ENCODE peak calls at places on chromosomes 16 and 17, in nine cellular contexts. C is stomach; U is ovary; R is A549; Z is CD4-positive, alpha-beta memory T cell; N is hepatocyte; Y is gastrocnemius medialis; K is mesendoderm; A is uterus. G is an unnamed sample. For H3K4me1, the result is how much of the 10 kb centered on the place peaks cover.

GRCh38 chr17:29592850-29593545 is at the start of gene ANKRD13B:
- DNase-seq in Y (no peak), U (peak), Z (no peak), A (peak), C (no peak), R (peak), K (no peak), N (peak), G (no peak)

GRCh38 chr17:59383893-59384292 is 52.4 kb downstream of the YPEL2 start:
- DNase-seq in A (no peak), N (no peak), Z (no peak), Y (no peak), K (no peak), C (no peak), R (no peak), U (no peak), G (no peak)

GRCh38 chr17:53722407-53722806 is 100.3 kb upstream of the KIF2B start:
- DNase-seq in A (no peak), C (no peak), N (peak), K (peak), Z (no peak), R (peak), U (no peak), Y (no peak), G (no peak)

GRCh38 chr17:63966646-63967265 is 6.0 kb downstream of the SCN4A start:
- DNase-seq in U (no peak), C (no peak), R (no peak), N (no peak), Y (no peak), K (no peak), A (no peak), Z (peak), G (no peak)

GRCh38 chr17:40124279-40125141 is 2.7 kb downstream of the MSL1 start:
- DNase-seq in K (peak), C (no peak), Y (no peak), A (no peak), Z (no peak), U (no peak), R (peak), N (no peak), G (no peak)

GRCh38 chr16:79767597-79768280 is 167.2 kb upstream of the MAF start:
- DNase-seq in A (peak), U (no peak), K (peak), Z (no peak), R (peak), N (peak), C (peak), Y (no peak), G (no peak)

GRCh38 chr17:80279895-80280294 is 19.2 kb downstream of the RNF213 start:
- DNase-seq in A (peak), Z (no peak), U (peak), C (no peak), R (no peak), N (peak), Y (no peak), K (no peak), G (no peak)

GRCh38 chr17:43734376-43734775 is 24.2 kb downstream of the SOST start:
- DNase-seq in U (no peak), R (no peak), C (no peak), A (no peak), K (no peak), Y (no peak), N (no peak), Z (no peak), G (no peak)

GRCh38 chr17:59361916-59362810 is 30.7 kb downstream of the YPEL2 start:
- DNase-seq in A (no peak), R (no peak), C (no peak), N (no peak), U (no peak), K (no peak), Z (peak), Y (no peak), G (no peak)

GRCh38 chr17:21419299-21420239 is 43.4 kb downstream of the KCNJ12 start:
- DNase-seq in Y (no peak), A (no peak), Z (peak), N (no peak), R (no peak), C (no peak), K (peak), U (no peak), G (no peak)

GRCh38 chr17:64202683-64203430 is 60.2 kb downstream of the TEX2 start:
- DNase-seq in Y (peak), A (no peak), K (peak), Z (no peak), C (no peak), N (no peak), R (no peak), U (no peak), G (no peak)

GRCh38 chr17:39863918-39864746 is at the start of gene IKZF3:
- DNase-seq in Y (no peak), R (peak), K (peak), U (peak), Z (peak), N (peak), A (peak), C (peak), G (peak)

GRCh38 chr17:77382966-77383612 is 242.3 kb downstream of the SEC14L1 start:
- DNase-seq in Z (no peak), N (no peak), Y (no peak), K (peak), U (peak), R (no peak), A (no peak), C (no peak), G (no peak)

GRCh38 chr16:65068151-65068740 is 53.6 kb downstream of the CDH11 start:
- DNase-seq in Y (peak), Z (no peak), A (no peak), C (no peak), U (no peak), N (no peak), R (no peak), K (peak), G (no peak)

GRCh38 chr17:13671771-13672170 is 70.0 kb upstream of the HS3ST3A1 start:
- DNase-seq in Z (no peak), U (no peak), R (no peak), Y (no peak), N (no peak), C (no peak), A (no peak), K (peak), G (no peak)

GRCh38 chr16:610513-611381 is 20.0 kb upstream of the WFIKKN1 start:
- DNase-seq in K (peak), Y (no peak), C (peak), U (peak), N (peak), Z (peak), R (no peak), A (no peak), G (peak)

GRCh38 chr16:67897231-67897630 is 4.2 kb downstream of the PSKH1 start:
- DNase-seq in Z (no peak), N (no peak), Y (no peak), U (no peak), R (no peak), A (no peak), K (no peak), C (no peak), G (no peak)

GRCh38 chr17:36152639-36153120 is 23.8 kb downstream of the TBC1D3B start:
- DNase-seq in A (no peak), U (no peak), C (no peak), N (no peak), K (no peak), R (peak), Z (no peak), Y (no peak), G (no peak)

GRCh38 chr17:49180303-49180702 is 30.1 kb downstream of the GNGT2 start:
- DNase-seq in C (peak), Z (peak), U (peak), R (peak), K (peak), Y (peak), A (peak), N (peak), G (peak)

GRCh38 chr17:56737741-56738161 is 96.0 kb downstream of the C17orf67 start:
- DNase-seq in Y (no peak), R (no peak), U (peak), N (peak), K (peak), A (no peak), Z (no peak), C (peak), G (no peak)

GRCh38 chr16:81891734-81892364 is 112.8 kb downstream of the PLCG2 start:
- DNase-seq in C (no peak), Z (no peak), Y (no peak), N (no peak), K (no peak), U (no peak), A (no peak), R (no peak), G (no peak)

GRCh38 chr17:29251969-29252866 is 5.6 kb downstream of the CRYBA1 start:
- DNase-seq in U (no peak), A (no peak), Y (no peak), K (peak), C (no peak), N (peak), Z (no peak), R (peak), G (no peak)

GRCh38 chr16:1027416-1027815 is 45.1 kb upstream of the SSTR5 start:
- DNase-seq in A (no peak), Y (no peak), R (no peak), U (no peak), Z (no peak), C (no peak), K (no peak), N (no peak), G (no peak)

GRCh38 chr16:52090080-52090479 is 456.9 kb downstream of the TOX3 start:
- DNase-seq in N (no peak), K (no peak), A (no peak), Z (no peak), U (no peak), C (no peak), Y (no peak), R (no peak), G (no peak)

GRCh38 chr16:66366433-66367299 is at the start of gene CDH5:
- DNase-seq in A (peak), U (peak), Z (no peak), C (no peak), N (no peak), K (no peak), R (no peak), Y (peak), G (peak)

GRCh38 chr17:19647697-19648474 is 665 bp upstream of the ALDH3A2 start:
- DNase-seq in N (peak), U (peak), Z (no peak), A (peak), R (peak), Y (peak), K (peak), C (peak), G (peak)

GRCh38 chr17:70875729-70876344 is 706.5 kb downstream of the KCNJ2 start:
- DNase-seq in Z (no peak), Y (no peak), N (no peak), C (no peak), R (no peak), A (no peak), K (peak), U (no peak), G (no peak)

GRCh38 chr17:76139801-76140660 is 1.0 kb downstream of the FOXJ1 start:
- DNase-seq in Z (peak), N (peak), A (no peak), C (no peak), R (no peak), Y (no peak), K (peak), U (no peak), G (peak)

GRCh38 chr17:41421116-41421515 is 3.3 kb downstream of the KRT37 start:
- DNase-seq in A (peak), K (no peak), R (no peak), C (no peak), Y (no peak), N (peak), U (no peak), Z (no peak), G (no peak)

GRCh38 chr16:4101421-4102275 is 14.6 kb downstream of the ADCY9 start:
- DNase-seq in N (no peak), A (no peak), Z (no peak), C (peak), U (no peak), K (no peak), Y (peak), R (no peak), G (no peak)

GRCh38 chr17:30921544-30922196 is at the start of gene ADAP2:
- DNase-seq in C (peak), Y (no peak), N (peak), K (peak), A (peak), U (peak), Z (no peak), R (peak), G (peak)

GRCh38 chr16:81641403-81642106 is 137.5 kb upstream of the PLCG2 start:
- DNase-seq in U (no peak), Y (no peak), R (no peak), Z (no peak), A (no peak), K (peak), N (no peak), C (no peak), G (no peak)

GRCh38 chr17:81859906-81860755 is at the start of gene P4HB:
- DNase-seq in Y (no peak), U (no peak), R (no peak), C (no peak), K (no peak), N (no peak), Z (no peak), A (peak), G (no peak)
- H3K4me1 ChIP-seq in Y (half or more), U (under half), R (under half), C (half or more), K (under half), N (under half), Z (under half), A (under half), G (under half)

GRCh38 chr16:30941600-30942420 is 7.1 kb upstream of the ORAI3 start:
- DNase-seq in N (peak), Z (peak), A (peak), R (peak), Y (peak), K (peak), C (peak), U (peak), G (peak)

GRCh38 chr16:30937692-30938091 is 11.2 kb upstream of the ORAI3 start:
- DNase-seq in Z (no peak), R (no peak), A (no peak), U (no peak), K (no peak), Y (no peak), N (no peak), C (no peak), G (no peak)

GRCh38 chr16:30946671-30947532 is 2.0 kb upstream of the ORAI3 start:
- DNase-seq in R (no peak), U (peak), C (no peak), Z (no peak), A (no peak), Y (no peak), K (no peak), N (no peak), G (no peak)

GRCh38 chr16:30944352-30944751 is 4.5 kb upstream of the ORAI3 start:
- DNase-seq in Y (no peak), U (no peak), R (no peak), A (no peak), Z (no peak), N (no peak), C (no peak), K (no peak), G (no peak)

DNA sequence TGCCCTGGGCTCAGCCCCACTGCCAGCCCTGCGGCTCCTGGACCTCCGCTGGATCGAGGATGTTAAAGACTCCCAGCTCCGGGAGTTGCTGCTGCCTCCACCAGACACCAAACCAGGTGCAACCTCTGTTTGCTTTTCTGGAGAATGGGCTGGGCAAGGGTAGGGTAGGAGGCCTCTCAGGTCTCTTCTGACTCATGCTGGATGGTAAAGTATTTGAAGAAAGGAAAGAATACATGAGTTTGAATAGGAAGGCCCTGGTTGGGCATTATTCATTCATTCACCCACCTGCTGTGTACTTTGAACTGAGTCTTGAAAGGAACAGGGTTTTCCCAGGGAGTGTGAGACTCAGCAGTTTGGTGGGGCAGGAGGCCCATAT is 6.5 kb upstream of the ORAI3 start:
- DNase-seq in Y (no peak), U (no peak), K (no peak), C (no peak), R (no peak), N (peak), A (no peak), Z (no peak), G (no peak)
- H3K4me1 ChIP-seq in Y (under half), U (under half), K (under half), C (under half), R (under half), N (under half), A (under half), Z (under half), G (under half)

GRCh38 chr16:3020604-3021448 is 658 bp downstream of the TNFRSF12A start:
- DNase-seq in K (peak), C (peak), Y (peak), U (peak), R (peak), N (peak), Z (peak), A (peak), G (peak)
- H3K4me1 ChIP-seq in K (under half), C (half or more), Y (half or more), U (under half), R (under half), N (under half), Z (half or more), A (under half), G (under half)

GRCh38 chr16:8866118-8866883 is 2.5 kb downstream of the CARHSP1 start:
- DNase-seq in A (peak), Z (no peak), R (no peak), Y (no peak), C (peak), N (peak), U (peak), K (peak), G (no peak)
- H3K4me1 ChIP-seq in A (under half), Z (half or more), R (half or more), Y (under half), C (half or more), N (half or more), U (under half), K (under half), G (under half)

GRCh38 chr17:17050346-17051345 is 8.4 kb downstream of the MPRIP start:
- DNase-seq in N (no peak), A (peak), Z (no peak), U (peak), K (no peak), C (peak), Y (no peak), R (no peak), G (no peak)
- H3K4me1 ChIP-seq in N (under half), A (under half), Z (half or more), U (under half), K (under half), C (half or more), Y (half or more), R (half or more), G (half or more)

DNA sequence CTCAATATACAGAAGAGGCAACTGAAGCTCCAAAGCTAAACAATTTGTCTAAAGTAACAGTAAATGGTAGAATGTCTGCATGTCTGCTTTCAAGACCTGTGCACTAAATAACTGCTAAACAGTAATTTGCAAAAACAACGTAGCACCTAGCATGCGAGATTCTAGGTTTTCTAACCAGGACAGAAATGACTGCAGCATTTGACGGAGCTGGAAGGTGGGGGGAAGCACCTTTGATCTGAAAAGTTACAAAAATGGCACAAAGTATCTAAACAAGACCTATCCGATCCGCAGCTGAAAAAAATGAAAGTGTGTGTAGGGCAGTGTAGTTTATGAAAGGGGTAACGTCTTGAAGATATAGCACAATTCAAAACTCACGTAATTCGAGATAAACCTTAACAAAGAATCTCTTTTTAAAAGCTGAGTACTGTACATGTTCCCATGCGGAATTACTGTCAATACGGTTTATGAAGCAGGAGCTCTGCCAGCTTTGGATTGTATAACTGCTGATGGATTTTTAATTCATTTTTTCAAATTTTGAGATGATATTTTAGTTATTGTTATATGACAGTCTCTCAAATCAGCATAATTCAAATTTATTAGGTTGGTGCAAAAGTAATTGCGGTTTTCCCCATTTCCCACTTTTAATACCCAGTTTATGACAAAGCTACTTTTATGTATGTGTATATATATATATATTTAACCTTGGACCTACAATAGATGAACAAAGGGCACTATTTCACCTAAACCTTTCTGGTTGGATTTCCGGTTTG is 1.1 kb upstream of the WIPI1 start:
- DNase-seq in K (no peak), C (no peak), R (no peak), Y (no peak), A (no peak), N (no peak), U (no peak), Z (no peak), G (no peak)
- H3K4me1 ChIP-seq in K (under half), C (half or more), R (under half), Y (half or more), A (under half), N (under half), U (under half), Z (half or more), G (under half)

GRCh38 chr16:56988161-56988947 is 1.0 kb upstream of the NLRC5 start:
- DNase-seq in K (no peak), Z (no peak), U (no peak), A (peak), C (no peak), N (no peak), R (no peak), Y (no peak), G (no peak)

GRCh38 chr16:56987692-56988091 is 1.7 kb upstream of the NLRC5 start:
- DNase-seq in U (no peak), N (no peak), K (no peak), Z (no peak), R (no peak), A (no peak), Y (no peak), C (no peak), G (no peak)

GRCh38 chr16:56990407-56991286 is 1.3 kb downstream of the NLRC5 start:
- DNase-seq in U (no peak), R (no peak), Y (no peak), N (no peak), Z (no peak), C (no peak), K (no peak), A (peak), G (no peak)

GRCh38 chr16:56988948-56989945 is at the start of gene NLRC5:
- DNase-seq in U (peak), R (peak), Z (peak), N (peak), C (peak), Y (peak), K (peak), A (peak), G (peak)

GRCh38 chr16:56989988-56990387 is 631 bp downstream of the NLRC5 start:
- DNase-seq in Y (no peak), K (no peak), Z (no peak), N (no peak), U (no peak), C (no peak), R (no peak), A (no peak), G (no peak)
- H3K4me1 ChIP-seq in Y (under half), K (under half), Z (half or more), N (under half), U (under half), C (half or more), R (under half), A (under half), G (under half)

G was measured in lung.